ENCODE peak calls at places on chromosomes 13 and 19, in five cellular contexts. One of them, this sample, is unnamed.

GRCh38 chr13:54953786-54954185 is 1925.2 kb downstream of the OLFM4 start:
- DNase-seq in CD4-positive, alpha-beta T cell: no peak
- DNase-seq in GM23338: no peak
- DNase-seq in WTC11: no peak
- DNase-seq in A549: no peak
- DNase-seq in this sample: no peak

GRCh38 chr13:99197257-99197651 is 3.4 kb upstream of the UBAC2 start:
- DNase-seq in CD4-positive, alpha-beta T cell: no peak
- DNase-seq in A549: no peak
- DNase-seq in GM23338: no peak
- DNase-seq in WTC11: no peak
- DNase-seq in this sample: no peak

GRCh38 chr19:45955905-45956608 is 17.6 kb downstream of the NOVA2 start:
- DNase-seq in GM23338: no peak
- DNase-seq in WTC11: no peak
- DNase-seq in CD4-positive, alpha-beta T cell: no peak
- DNase-seq in A549: no peak
- DNase-seq in this sample: peak

GRCh38 chr19:8395621-8396082 is 5.5 kb downstream of the RAB11B start:
- DNase-seq in CD4-positive, alpha-beta T cell: no peak
- DNase-seq in WTC11: no peak
- DNase-seq in GM23338: no peak
- DNase-seq in A549: no peak
- DNase-seq in this sample: no peak

GRCh38 chr13:110565296-110565695 is 3.8 kb upstream of the RAB20 start:
- DNase-seq in A549: no peak
- DNase-seq in WTC11: no peak
- DNase-seq in GM23338: peak
- DNase-seq in CD4-positive, alpha-beta T cell: no peak
- DNase-seq in this sample: no peak

GRCh38 chr13:49821216-49821820 is 28.8 kb upstream of the KPNA3 start:
- DNase-seq in WTC11: no peak
- DNase-seq in CD4-positive, alpha-beta T cell: no peak
- DNase-seq in A549: no peak
- DNase-seq in GM23338: peak
- DNase-seq in this sample: no peak

GRCh38 chr13:104043184-104043583 is 977.0 kb upstream of the SLC10A2 start:
- DNase-seq in GM23338: no peak
- DNase-seq in CD4-positive, alpha-beta T cell: no peak
- DNase-seq in A549: no peak
- DNase-seq in WTC11: no peak
- DNase-seq in this sample: no peak

GRCh38 chr13:105070452-105070851 is 1465.0 kb downstream of the EFNB2 start:
- DNase-seq in GM23338: no peak
- DNase-seq in A549: no peak
- DNase-seq in CD4-positive, alpha-beta T cell: no peak
- DNase-seq in WTC11: no peak
- DNase-seq in this sample: no peak

GRCh38 chr19:56147307-56147706 is 6.2 kb downstream of the ZNF444 start:
- DNase-seq in WTC11: no peak
- DNase-seq in GM23338: no peak
- DNase-seq in A549: no peak
- DNase-seq in CD4-positive, alpha-beta T cell: no peak
- DNase-seq in this sample: no peak

GRCh38 chr19:19171821-19172532 is 1.9 kb upstream of the MEF2B start:
- DNase-seq in GM23338: peak
- DNase-seq in CD4-positive, alpha-beta T cell: no peak
- DNase-seq in A549: no peak
- DNase-seq in WTC11: peak
- DNase-seq in this sample: no peak

GRCh38 chr13:31045621-31046081 is 113.2 kb downstream of the TEX26 start:
- DNase-seq in A549: peak
- DNase-seq in GM23338: no peak
- DNase-seq in WTC11: no peak
- DNase-seq in CD4-positive, alpha-beta T cell: peak
- DNase-seq in this sample: no peak

GRCh38 chr19:15936173-15936572 is 1.8 kb upstream of the CYP4F11 start:
- DNase-seq in GM23338: no peak
- DNase-seq in CD4-positive, alpha-beta T cell: no peak
- DNase-seq in A549: no peak
- DNase-seq in WTC11: no peak
- DNase-seq in this sample: no peak

GRCh38 chr13:20393273-20394235 is 132.1 kb downstream of the CRYL1 start:
- DNase-seq in A549: no peak
- DNase-seq in GM23338: no peak
- DNase-seq in WTC11: no peak
- DNase-seq in CD4-positive, alpha-beta T cell: no peak
- DNase-seq in this sample: no peak

GRCh38 chr13:93147293-93147645 is 79.3 kb upstream of the GPC6 start:
- DNase-seq in GM23338: no peak
- DNase-seq in CD4-positive, alpha-beta T cell: no peak
- DNase-seq in A549: no peak
- DNase-seq in WTC11: no peak
- DNase-seq in this sample: no peak

GRCh38 chr13:93146584-93147292 is 79.9 kb upstream of the GPC6 start:
- DNase-seq in CD4-positive, alpha-beta T cell: no peak
- DNase-seq in WTC11: no peak
- DNase-seq in GM23338: no peak
- DNase-seq in A549: no peak
- DNase-seq in this sample: no peak

GRCh38 chr13:93140912-93141311 is 85.7 kb upstream of the GPC6 start:
- DNase-seq in GM23338: no peak
- DNase-seq in WTC11: no peak
- DNase-seq in CD4-positive, alpha-beta T cell: no peak
- DNase-seq in A549: no peak
- DNase-seq in this sample: no peak

GRCh38 chr13:93145199-93145598 is 81.4 kb upstream of the GPC6 start:
- DNase-seq in GM23338: peak
- DNase-seq in WTC11: no peak
- DNase-seq in A549: no peak
- DNase-seq in CD4-positive, alpha-beta T cell: no peak
- DNase-seq in this sample: no peak

DNA sequence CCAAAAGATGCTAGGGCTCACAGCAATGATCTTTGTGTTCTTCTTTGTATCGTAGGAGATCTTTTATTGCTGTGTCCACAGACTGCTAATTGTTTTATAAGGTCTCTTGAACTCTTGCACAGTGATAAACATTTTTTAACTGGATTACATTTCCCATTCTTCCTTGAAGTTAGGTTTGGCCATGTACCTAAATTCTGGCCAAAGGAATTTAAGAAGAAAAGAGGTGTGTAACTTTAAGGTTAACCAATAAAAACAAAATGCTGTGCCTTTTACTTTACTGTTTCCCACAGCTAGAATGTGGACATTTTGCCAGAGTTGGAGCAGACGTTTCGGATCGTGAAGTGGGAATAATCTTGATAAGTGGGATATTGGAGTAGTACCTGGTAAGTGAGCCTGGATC is 82.6 kb upstream of the GPC6 start:
- DNase-seq in GM23338: no peak
- DNase-seq in A549: no peak
- DNase-seq in WTC11: no peak
- DNase-seq in CD4-positive, alpha-beta T cell: no peak
- DNase-seq in this sample: no peak
- TF ChIP-seq CTCF in GM23338: no peak
- TF ChIP-seq CTCF in A549: no peak
- TF ChIP-seq CTCF in WTC11: no peak
- TF ChIP-seq CTCF in CD4-positive, alpha-beta T cell: no peak
- TF ChIP-seq CTCF in this sample: no peak

DNA sequence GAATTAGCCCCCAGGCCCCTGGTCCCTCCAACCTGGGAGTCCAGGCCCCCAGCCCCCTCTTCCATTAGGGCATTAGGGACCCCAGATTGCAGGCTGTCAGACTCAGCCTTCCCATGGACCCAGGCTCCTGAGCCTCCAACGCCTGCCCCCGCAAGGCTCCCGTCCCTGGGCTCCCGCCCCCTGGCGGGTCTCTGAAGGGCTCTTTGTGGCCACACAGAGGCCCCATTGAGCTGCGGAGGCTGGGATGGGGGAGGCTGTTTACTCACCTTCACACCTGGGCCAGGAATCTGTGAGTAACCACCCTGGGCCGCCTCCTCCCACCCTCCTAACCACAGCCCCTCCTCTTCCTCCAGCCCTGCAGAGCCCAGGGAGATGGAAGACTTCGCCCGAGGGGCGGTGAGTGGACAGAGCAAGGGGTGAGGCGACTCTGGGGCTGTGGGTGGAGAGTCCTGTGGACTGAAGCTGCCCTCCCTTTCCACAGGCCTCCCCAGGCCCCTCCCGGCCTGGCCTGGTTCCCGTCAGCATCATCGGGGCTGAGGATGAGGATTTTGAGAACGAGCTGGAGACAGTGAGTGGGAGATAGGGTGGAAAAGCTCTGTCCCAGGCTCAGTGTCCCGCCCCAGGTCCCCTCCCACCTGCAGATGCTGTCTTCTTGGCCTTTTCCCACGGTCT is 4.9 kb downstream of the ARHGEF1 start:
- DNase-seq in CD4-positive, alpha-beta T cell: peak
- DNase-seq in GM23338: peak
- DNase-seq in WTC11: peak
- DNase-seq in A549: no peak
- DNase-seq in this sample: peak
- TF ChIP-seq CTCF in CD4-positive, alpha-beta T cell: peak
- TF ChIP-seq CTCF in GM23338: peak
- TF ChIP-seq CTCF in WTC11: no peak
- TF ChIP-seq CTCF in A549: no peak
- TF ChIP-seq CTCF in this sample: no peak

GRCh38 chr19:38676878-38677646 is 29.6 kb downstream of the ACTN4 start:
- DNase-seq in A549: no peak
- DNase-seq in WTC11: no peak
- DNase-seq in CD4-positive, alpha-beta T cell: no peak
- DNase-seq in GM23338: no peak
- DNase-seq in this sample: no peak

GRCh38 chr19:38673030-38673429 is 25.6 kb downstream of the ACTN4 start:
- DNase-seq in CD4-positive, alpha-beta T cell: no peak
- DNase-seq in GM23338: no peak
- DNase-seq in WTC11: no peak
- DNase-seq in A549: no peak
- DNase-seq in this sample: no peak

GRCh38 chr19:38676023-38676877 is 28.8 kb downstream of the ACTN4 start:
- DNase-seq in CD4-positive, alpha-beta T cell: no peak
- DNase-seq in GM23338: no peak
- DNase-seq in A549: no peak
- DNase-seq in WTC11: no peak
- DNase-seq in this sample: no peak

GRCh38 chr19:38675611-38676010 is 28.2 kb downstream of the ACTN4 start:
- DNase-seq in CD4-positive, alpha-beta T cell: no peak
- DNase-seq in A549: no peak
- DNase-seq in GM23338: no peak
- DNase-seq in WTC11: no peak
- DNase-seq in this sample: peak

GRCh38 chr19:38674388-38675133 is 27.1 kb downstream of the ACTN4 start:
- DNase-seq in A549: no peak
- DNase-seq in CD4-positive, alpha-beta T cell: no peak
- DNase-seq in GM23338: no peak
- DNase-seq in WTC11: no peak
- DNase-seq in this sample: no peak
- TF ChIP-seq CTCF in A549: no peak
- TF ChIP-seq CTCF in CD4-positive, alpha-beta T cell: no peak
- TF ChIP-seq CTCF in GM23338: no peak
- TF ChIP-seq CTCF in WTC11: no peak
- TF ChIP-seq CTCF in this sample: no peak

GRCh38 chr19:49165865-49166301 is 8.3 kb downstream of the TRPM4 start:
- DNase-seq in A549: no peak
- DNase-seq in GM23338: peak
- DNase-seq in WTC11: peak
- DNase-seq in CD4-positive, alpha-beta T cell: no peak
- DNase-seq in this sample: no peak
- TF ChIP-seq CTCF in A549: no peak
- TF ChIP-seq CTCF in GM23338: peak
- TF ChIP-seq CTCF in WTC11: no peak
- TF ChIP-seq CTCF in CD4-positive, alpha-beta T cell: no peak
- TF ChIP-seq CTCF in this sample: no peak

GRCh38 chr19:43652546-43652874 is 12.9 kb upstream of the CADM4 start:
- DNase-seq in CD4-positive, alpha-beta T cell: no peak
- DNase-seq in GM23338: no peak
- DNase-seq in A549: no peak
- DNase-seq in WTC11: no peak
- DNase-seq in this sample: no peak
- TF ChIP-seq CTCF in CD4-positive, alpha-beta T cell: no peak
- TF ChIP-seq CTCF in GM23338: no peak
- TF ChIP-seq CTCF in A549: no peak
- TF ChIP-seq CTCF in WTC11: no peak
- TF ChIP-seq CTCF in this sample: no peak

GRCh38 chr13:112562254-112562653 is 25.7 kb downstream of the TUBGCP3 start:
- DNase-seq in A549: no peak
- DNase-seq in WTC11: no peak
- DNase-seq in GM23338: no peak
- DNase-seq in CD4-positive, alpha-beta T cell: no peak
- DNase-seq in this sample: no peak
- TF ChIP-seq CTCF in A549: no peak
- TF ChIP-seq CTCF in WTC11: no peak
- TF ChIP-seq CTCF in GM23338: no peak
- TF ChIP-seq CTCF in CD4-positive, alpha-beta T cell: no peak
- TF ChIP-seq CTCF in this sample: no peak

DNA sequence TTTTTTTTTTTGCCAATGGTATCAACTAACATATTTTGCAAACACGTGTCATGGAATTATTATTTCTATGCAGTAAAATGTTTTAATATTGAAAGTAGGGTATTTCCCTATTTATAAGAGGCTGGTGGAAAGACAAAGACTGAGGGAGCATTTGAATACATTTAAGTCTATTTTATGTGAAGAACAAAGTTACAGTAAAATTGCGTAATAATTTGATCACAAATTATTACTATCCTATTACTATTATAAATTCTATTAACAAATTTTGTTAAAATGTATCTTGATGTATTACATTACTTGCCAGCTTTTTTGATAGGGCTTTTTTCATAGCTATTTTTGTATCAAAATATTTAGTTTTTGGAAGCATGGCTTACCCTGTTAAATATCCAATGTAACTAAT is 58.4 kb downstream of the GPC5 start:
- DNase-seq in CD4-positive, alpha-beta T cell: no peak
- DNase-seq in A549: no peak
- DNase-seq in GM23338: no peak
- DNase-seq in WTC11: no peak
- DNase-seq in this sample: no peak
- TF ChIP-seq CTCF in CD4-positive, alpha-beta T cell: no peak
- TF ChIP-seq CTCF in A549: no peak
- TF ChIP-seq CTCF in GM23338: no peak
- TF ChIP-seq CTCF in WTC11: no peak
- TF ChIP-seq CTCF in this sample: no peak

This sample was measured in dorsolateral prefrontal cortex.